ENCODE peak calls at places on chromosomes 7 and 10, in ten cellular contexts. One of them, this sample, is unnamed.

GRCh38 chr7:99204078-99204477 is 3.8 kb downstream of the KPNA7 start:
- DNase-seq in AG04450: no peak
- DNase-seq in nephron progenitor cell: no peak
- DNase-seq in psoas muscle: no peak
- DNase-seq in epithelial cell of esophagus: no peak
- DNase-seq in Calu3: no peak
- DNase-seq in endothelial cell: no peak
- DNase-seq in mucosa of descending colon: no peak
- DNase-seq in foreskin fibroblast: no peak
- DNase-seq in CD8-positive, alpha-beta T cell: no peak
- DNase-seq in this sample: no peak

GRCh38 chr7:99459087-99459486 is 6.9 kb downstream of the ATP5MF start:
- DNase-seq in AG04450: no peak
- DNase-seq in nephron progenitor cell: no peak
- DNase-seq in psoas muscle: peak
- DNase-seq in epithelial cell of esophagus: peak
- DNase-seq in Calu3: no peak
- DNase-seq in endothelial cell: peak
- DNase-seq in mucosa of descending colon: no peak
- DNase-seq in foreskin fibroblast: peak
- DNase-seq in CD8-positive, alpha-beta T cell: no peak
- DNase-seq in this sample: no peak

GRCh38 chr7:2019693-2020511 is 212.8 kb downstream of the MAD1L1 start:
- DNase-seq in AG04450: peak
- DNase-seq in nephron progenitor cell: no peak
- DNase-seq in psoas muscle: peak
- DNase-seq in epithelial cell of esophagus: peak
- DNase-seq in Calu3: no peak
- DNase-seq in endothelial cell: no peak
- DNase-seq in mucosa of descending colon: peak
- DNase-seq in foreskin fibroblast: peak
- DNase-seq in CD8-positive, alpha-beta T cell: no peak
- DNase-seq in this sample: no peak

GRCh38 chr10:89419548-89419947 is 5.2 kb downstream of the IFIT5 start:
- DNase-seq in AG04450: no peak
- DNase-seq in nephron progenitor cell: no peak
- DNase-seq in psoas muscle: no peak
- DNase-seq in epithelial cell of esophagus: peak
- DNase-seq in Calu3: no peak
- DNase-seq in endothelial cell: peak
- DNase-seq in mucosa of descending colon: no peak
- DNase-seq in foreskin fibroblast: peak
- DNase-seq in CD8-positive, alpha-beta T cell: no peak
- DNase-seq in this sample: no peak

GRCh38 chr10:113924171-113924570 is 69.7 kb downstream of the NHLRC2 start:
- DNase-seq in AG04450: no peak
- DNase-seq in nephron progenitor cell: no peak
- DNase-seq in psoas muscle: no peak
- DNase-seq in epithelial cell of esophagus: no peak
- DNase-seq in Calu3: no peak
- DNase-seq in endothelial cell: no peak
- DNase-seq in mucosa of descending colon: no peak
- DNase-seq in foreskin fibroblast: no peak
- DNase-seq in CD8-positive, alpha-beta T cell: no peak
- DNase-seq in this sample: no peak

GRCh38 chr10:112917676-112918075 is 32.4 kb upstream of the TCF7L2 start:
- DNase-seq in AG04450: no peak
- DNase-seq in nephron progenitor cell: no peak
- DNase-seq in psoas muscle: no peak
- DNase-seq in epithelial cell of esophagus: no peak
- DNase-seq in Calu3: no peak
- DNase-seq in endothelial cell: no peak
- DNase-seq in mucosa of descending colon: no peak
- DNase-seq in foreskin fibroblast: no peak
- DNase-seq in CD8-positive, alpha-beta T cell: no peak
- DNase-seq in this sample: no peak

GRCh38 chr7:68823996-68824780 is 774.1 kb upstream of the AUTS2 start:
- DNase-seq in AG04450: no peak
- DNase-seq in nephron progenitor cell: no peak
- DNase-seq in psoas muscle: no peak
- DNase-seq in epithelial cell of esophagus: no peak
- DNase-seq in Calu3: no peak
- DNase-seq in endothelial cell: no peak
- DNase-seq in mucosa of descending colon: no peak
- DNase-seq in foreskin fibroblast: no peak
- DNase-seq in CD8-positive, alpha-beta T cell: no peak
- DNase-seq in this sample: no peak

GRCh38 chr10:30553625-30554442 is 75.7 kb downstream of the LYZL2 start:
- DNase-seq in AG04450: no peak
- DNase-seq in nephron progenitor cell: peak
- DNase-seq in psoas muscle: peak
- DNase-seq in epithelial cell of esophagus: peak
- DNase-seq in Calu3: peak
- DNase-seq in endothelial cell: peak
- DNase-seq in mucosa of descending colon: peak
- DNase-seq in foreskin fibroblast: peak
- DNase-seq in CD8-positive, alpha-beta T cell: no peak
- DNase-seq in this sample: peak

GRCh38 chr10:104937528-104937927 is 296.4 kb downstream of the SORCS3 start:
- DNase-seq in AG04450: no peak
- DNase-seq in nephron progenitor cell: no peak
- DNase-seq in psoas muscle: no peak
- DNase-seq in epithelial cell of esophagus: peak
- DNase-seq in Calu3: peak
- DNase-seq in endothelial cell: no peak
- DNase-seq in mucosa of descending colon: no peak
- DNase-seq in foreskin fibroblast: peak
- DNase-seq in CD8-positive, alpha-beta T cell: no peak
- DNase-seq in this sample: no peak

GRCh38 chr10:74419491-74420466 is 268.8 kb downstream of the ADK start:
- DNase-seq in AG04450: no peak
- DNase-seq in nephron progenitor cell: no peak
- DNase-seq in psoas muscle: no peak
- DNase-seq in epithelial cell of esophagus: peak
- DNase-seq in Calu3: peak
- DNase-seq in endothelial cell: peak
- DNase-seq in mucosa of descending colon: peak
- DNase-seq in foreskin fibroblast: peak
- DNase-seq in CD8-positive, alpha-beta T cell: peak
- DNase-seq in this sample: no peak

GRCh38 chr7:106243893-106244292 is 40.9 kb downstream of the NAMPT start:
- DNase-seq in AG04450: no peak
- DNase-seq in nephron progenitor cell: no peak
- DNase-seq in psoas muscle: no peak
- DNase-seq in epithelial cell of esophagus: no peak
- DNase-seq in Calu3: no peak
- DNase-seq in endothelial cell: no peak
- DNase-seq in mucosa of descending colon: no peak
- DNase-seq in foreskin fibroblast: peak
- DNase-seq in CD8-positive, alpha-beta T cell: no peak
- DNase-seq in this sample: no peak

GRCh38 chr10:69449841-69450240 is 1.4 kb upstream of the TSPAN15 start:
- DNase-seq in AG04450: no peak
- DNase-seq in nephron progenitor cell: peak
- DNase-seq in psoas muscle: peak
- DNase-seq in epithelial cell of esophagus: peak
- DNase-seq in Calu3: peak
- DNase-seq in endothelial cell: peak
- DNase-seq in mucosa of descending colon: peak
- DNase-seq in foreskin fibroblast: peak
- DNase-seq in CD8-positive, alpha-beta T cell: no peak
- DNase-seq in this sample: no peak

GRCh38 chr7:40580776-40581175 is 446.0 kb downstream of the SUGCT start:
- DNase-seq in AG04450: no peak
- DNase-seq in nephron progenitor cell: no peak
- DNase-seq in psoas muscle: no peak
- DNase-seq in epithelial cell of esophagus: no peak
- DNase-seq in Calu3: no peak
- DNase-seq in endothelial cell: no peak
- DNase-seq in mucosa of descending colon: no peak
- DNase-seq in foreskin fibroblast: no peak
- DNase-seq in CD8-positive, alpha-beta T cell: no peak
- DNase-seq in this sample: no peak

GRCh38 chr7:40583653-40584424 is 449.0 kb downstream of the SUGCT start:
- DNase-seq in AG04450: no peak
- DNase-seq in nephron progenitor cell: no peak
- DNase-seq in psoas muscle: no peak
- DNase-seq in epithelial cell of esophagus: peak
- DNase-seq in Calu3: peak
- DNase-seq in endothelial cell: no peak
- DNase-seq in mucosa of descending colon: no peak
- DNase-seq in foreskin fibroblast: peak
- DNase-seq in CD8-positive, alpha-beta T cell: no peak
- DNase-seq in this sample: no peak

GRCh38 chr7:40584667-40585433 is 450.0 kb downstream of the SUGCT start:
- DNase-seq in AG04450: no peak
- DNase-seq in nephron progenitor cell: no peak
- DNase-seq in psoas muscle: no peak
- DNase-seq in epithelial cell of esophagus: peak
- DNase-seq in Calu3: no peak
- DNase-seq in endothelial cell: no peak
- DNase-seq in mucosa of descending colon: no peak
- DNase-seq in foreskin fibroblast: peak
- DNase-seq in CD8-positive, alpha-beta T cell: no peak
- DNase-seq in this sample: no peak

GRCh38 chr7:40579401-40579800 is 444.6 kb downstream of the SUGCT start:
- DNase-seq in AG04450: no peak
- DNase-seq in nephron progenitor cell: no peak
- DNase-seq in psoas muscle: no peak
- DNase-seq in epithelial cell of esophagus: peak
- DNase-seq in Calu3: no peak
- DNase-seq in endothelial cell: no peak
- DNase-seq in mucosa of descending colon: no peak
- DNase-seq in foreskin fibroblast: peak
- DNase-seq in CD8-positive, alpha-beta T cell: no peak
- DNase-seq in this sample: no peak
- TF ChIP-seq CTCF in AG04450: no peak
- TF ChIP-seq CTCF in nephron progenitor cell: no peak
- TF ChIP-seq CTCF in psoas muscle: no peak
- TF ChIP-seq CTCF in epithelial cell of esophagus: no peak
- TF ChIP-seq CTCF in Calu3: no peak
- TF ChIP-seq CTCF in endothelial cell: no peak
- TF ChIP-seq CTCF in mucosa of descending colon: no peak
- TF ChIP-seq CTCF in foreskin fibroblast: no peak
- TF ChIP-seq CTCF in CD8-positive, alpha-beta T cell: no peak
- TF ChIP-seq CTCF in this sample: no peak

GRCh38 chr10:117005454-117006055 is 568 bp upstream of the SHTN1 start:
- DNase-seq in AG04450: no peak
- DNase-seq in nephron progenitor cell: peak
- DNase-seq in psoas muscle: no peak
- DNase-seq in epithelial cell of esophagus: no peak
- DNase-seq in Calu3: peak
- DNase-seq in endothelial cell: peak
- DNase-seq in mucosa of descending colon: peak
- DNase-seq in foreskin fibroblast: peak
- DNase-seq in CD8-positive, alpha-beta T cell: no peak
- DNase-seq in this sample: no peak
- TF ChIP-seq CTCF in AG04450: peak
- TF ChIP-seq CTCF in nephron progenitor cell: no peak
- TF ChIP-seq CTCF in psoas muscle: no peak
- TF ChIP-seq CTCF in epithelial cell of esophagus: no peak
- TF ChIP-seq CTCF in Calu3: no peak
- TF ChIP-seq CTCF in endothelial cell: no peak
- TF ChIP-seq CTCF in mucosa of descending colon: no peak
- TF ChIP-seq CTCF in foreskin fibroblast: no peak
- TF ChIP-seq CTCF in CD8-positive, alpha-beta T cell: no peak
- TF ChIP-seq CTCF in this sample: no peak

DNA sequence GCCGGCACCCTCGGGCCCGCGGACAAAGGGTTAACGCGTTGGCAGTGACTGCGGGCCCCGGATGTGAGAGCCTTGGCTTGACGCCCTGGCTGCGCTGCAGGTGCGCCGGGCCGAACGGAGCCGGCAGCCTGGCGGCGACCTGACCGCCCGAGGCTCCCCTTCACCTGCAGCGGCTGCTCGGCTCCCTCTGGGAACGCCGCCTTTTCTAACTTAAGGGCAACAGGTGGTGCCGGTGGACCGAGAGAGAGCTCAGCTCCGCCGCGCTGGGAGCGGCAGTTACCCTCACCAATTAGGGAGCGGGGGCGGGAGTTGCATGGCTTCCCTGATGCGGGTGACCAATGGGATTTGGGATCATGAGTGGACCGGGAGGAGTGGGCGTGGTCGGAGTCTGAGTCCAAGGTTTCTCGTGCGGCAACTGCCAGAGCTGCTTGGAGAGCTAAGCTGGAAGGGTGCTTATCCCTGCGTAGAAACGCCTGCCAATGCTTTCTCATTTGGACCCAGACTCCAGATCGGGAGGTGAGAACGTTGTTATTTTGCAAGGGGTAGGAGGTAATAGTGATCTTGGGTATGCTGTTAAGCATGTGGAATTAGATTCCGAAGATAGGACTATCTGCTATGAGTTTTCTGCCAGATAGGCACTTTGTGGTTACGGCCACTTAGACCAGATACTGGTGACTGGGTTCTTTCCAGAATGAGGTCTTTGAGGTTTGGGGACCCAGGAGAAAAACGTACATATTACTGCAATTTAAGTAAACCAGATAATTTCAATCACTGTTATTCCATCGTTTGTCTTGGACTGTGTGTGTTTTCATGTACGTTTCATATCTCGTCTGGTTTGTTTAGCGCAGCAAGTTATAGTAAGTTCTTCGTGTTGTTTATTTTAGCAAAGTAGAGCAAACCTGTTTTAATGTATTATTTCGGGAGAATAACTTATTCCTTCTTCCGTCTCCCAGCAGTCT is at the start of gene ARL4A:
- DNase-seq in AG04450: peak
- DNase-seq in nephron progenitor cell: peak
- DNase-seq in psoas muscle: peak
- DNase-seq in epithelial cell of esophagus: peak
- DNase-seq in Calu3: peak
- DNase-seq in endothelial cell: peak
- DNase-seq in mucosa of descending colon: peak
- DNase-seq in foreskin fibroblast: peak
- DNase-seq in CD8-positive, alpha-beta T cell: peak
- DNase-seq in this sample: peak
- TF ChIP-seq CTCF in AG04450: peak
- TF ChIP-seq CTCF in nephron progenitor cell: no peak
- TF ChIP-seq CTCF in psoas muscle: peak
- TF ChIP-seq CTCF in epithelial cell of esophagus: peak
- TF ChIP-seq CTCF in Calu3: peak
- TF ChIP-seq CTCF in endothelial cell: no peak
- TF ChIP-seq CTCF in mucosa of descending colon: no peak
- TF ChIP-seq CTCF in foreskin fibroblast: peak
- TF ChIP-seq CTCF in CD8-positive, alpha-beta T cell: no peak
- TF ChIP-seq CTCF in this sample: no peak

DNA sequence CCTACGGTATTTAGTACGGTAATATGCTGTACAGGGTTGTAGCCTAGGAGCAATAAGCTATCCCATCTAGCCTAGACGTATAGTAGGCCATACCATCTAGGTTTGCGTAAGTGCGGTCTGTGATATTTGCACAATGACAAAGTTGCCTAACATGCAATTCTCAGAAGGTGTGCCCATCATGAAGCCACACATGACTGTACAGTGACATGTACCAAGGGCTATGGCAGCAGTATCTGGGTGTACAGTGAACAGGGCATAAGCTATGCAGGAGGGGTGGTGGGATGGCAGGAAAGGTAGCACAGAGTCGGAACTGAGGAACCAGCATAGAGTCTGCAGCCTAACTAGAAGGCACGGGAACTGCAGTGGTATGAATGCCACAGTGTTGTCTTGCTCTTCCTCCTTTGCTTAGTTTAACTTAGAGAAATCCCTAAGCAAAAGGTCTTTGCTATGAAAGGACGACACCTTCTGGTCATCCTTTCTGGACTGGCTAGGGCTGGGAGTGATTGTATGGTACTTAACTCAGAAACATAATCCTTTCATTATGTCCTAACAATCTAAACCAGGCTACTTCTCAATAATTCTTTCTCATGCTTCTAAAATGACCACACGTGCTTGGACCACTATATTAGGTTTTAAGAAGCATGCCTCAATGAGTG is 93.5 kb downstream of the DYNC1I1 start:
- DNase-seq in AG04450: no peak
- DNase-seq in nephron progenitor cell: no peak
- DNase-seq in psoas muscle: no peak
- DNase-seq in epithelial cell of esophagus: peak
- DNase-seq in Calu3: no peak
- DNase-seq in endothelial cell: no peak
- DNase-seq in mucosa of descending colon: no peak
- DNase-seq in foreskin fibroblast: no peak
- DNase-seq in CD8-positive, alpha-beta T cell: no peak
- DNase-seq in this sample: no peak
- TF ChIP-seq CTCF in AG04450: peak
- TF ChIP-seq CTCF in nephron progenitor cell: peak
- TF ChIP-seq CTCF in psoas muscle: no peak
- TF ChIP-seq CTCF in epithelial cell of esophagus: peak
- TF ChIP-seq CTCF in Calu3: no peak
- TF ChIP-seq CTCF in endothelial cell: no peak
- TF ChIP-seq CTCF in mucosa of descending colon: no peak
- TF ChIP-seq CTCF in foreskin fibroblast: peak
- TF ChIP-seq CTCF in CD8-positive, alpha-beta T cell: no peak
- TF ChIP-seq CTCF in this sample: no peak